ENCODE peak calls at places on chromosomes 5 and 9, in six cellular contexts. K is heart left ventricle, X is left lung, S is fibroblast of pulmonary artery, B is astrocyte of the cerebellum, E is LNCaP clone FGC. C is an unnamed sample.

GRCh38 chr5:136192015-136192525 is 892 bp downstream of the SMIM32 start:
- DNase-seq in X (no peak), S (peak), B (no peak), E (no peak), K (no peak), C (no peak)

GRCh38 chr9:90881648-90882047 is 80.0 kb downstream of the SYK start:
- DNase-seq in E (no peak), S (no peak), B (no peak), K (no peak), X (no peak), C (no peak)

GRCh38 chr5:177357459-177358332 is at the start of gene RGS14:
- DNase-seq in K (no peak), X (peak), S (peak), E (no peak), B (no peak), C (no peak)

GRCh38 chr9:2158111-2158610 is 143.0 kb downstream of the SMARCA2 start:
- DNase-seq in X (peak), E (peak), S (peak), B (peak), K (no peak), C (peak)

GRCh38 chr9:99828054-99828416 is 6.3 kb downstream of the NR4A3 start:
- DNase-seq in E (no peak), K (no peak), X (no peak), S (no peak), B (no peak), C (no peak)

GRCh38 chr5:50766462-50766861 is 100.0 kb downstream of the PARP8 start:
- DNase-seq in E (no peak), B (no peak), S (no peak), K (no peak), X (no peak), C (no peak)

GRCh38 chr5:65190328-65191053 is 291.2 kb downstream of the ADAMTS6 start:
- DNase-seq in B (peak), E (no peak), S (peak), K (no peak), X (no peak), C (peak)

GRCh38 chr5:56360816-56361215 is 127.7 kb upstream of the ANKRD55 start:
- DNase-seq in X (no peak), S (no peak), B (peak), K (no peak), E (no peak), C (no peak)

GRCh38 chr5:135944967-135945560 is 9.7 kb downstream of the LECT2 start:
- DNase-seq in S (peak), K (peak), E (peak), B (peak), X (no peak), C (peak)

GRCh38 chr5:1751026-1751863 is 48.4 kb downstream of the MRPL36 start:
- DNase-seq in K (peak), S (no peak), E (no peak), X (peak), B (no peak), C (no peak)

GRCh38 chr9:106644661-106645060 is 218.3 kb upstream of the ZNF462 start:
- DNase-seq in S (no peak), E (no peak), B (no peak), X (no peak), K (no peak), C (no peak)

GRCh38 chr9:71768388-71769174 is at the start of gene CEMIP2:
- DNase-seq in S (peak), E (peak), B (peak), X (peak), K (peak), C (peak)

GRCh38 chr9:71767421-71768321 is 642 bp downstream of the CEMIP2 start:
- DNase-seq in E (no peak), X (no peak), B (no peak), K (no peak), S (peak), C (peak)

GRCh38 chr9:71764438-71764837 is 3.9 kb downstream of the CEMIP2 start:
- DNase-seq in E (no peak), K (no peak), B (no peak), X (no peak), S (no peak), C (no peak)

GRCh38 chr9:71765693-71766092 is 2.6 kb downstream of the CEMIP2 start:
- DNase-seq in B (no peak), X (no peak), S (peak), K (no peak), E (no peak), C (peak)

GRCh38 chr9:71766663-71767062 is 1.6 kb downstream of the CEMIP2 start:
- DNase-seq in K (no peak), X (no peak), S (no peak), E (no peak), B (no peak), C (no peak)
- H3K4me3 ChIP-seq in K (peak), X (peak), S (peak), E (peak), B (peak), C (peak)

GRCh38 chr5:172838151-172838875 is 4.3 kb downstream of the ERGIC1 start:
- DNase-seq in B (no peak), E (no peak), S (no peak), X (no peak), K (no peak), C (no peak)

GRCh38 chr5:172839669-172840068 is 5.6 kb downstream of the ERGIC1 start:
- DNase-seq in S (no peak), E (peak), B (no peak), X (no peak), K (no peak), C (no peak)

GRCh38 chr5:172840077-172840777 is 6.2 kb downstream of the ERGIC1 start:
- DNase-seq in S (no peak), X (no peak), E (no peak), B (no peak), K (no peak), C (peak)

GRCh38 chr5:172835246-172836030 is 1.4 kb downstream of the ERGIC1 start:
- DNase-seq in K (no peak), S (no peak), E (no peak), B (no peak), X (no peak), C (no peak)

DNA sequence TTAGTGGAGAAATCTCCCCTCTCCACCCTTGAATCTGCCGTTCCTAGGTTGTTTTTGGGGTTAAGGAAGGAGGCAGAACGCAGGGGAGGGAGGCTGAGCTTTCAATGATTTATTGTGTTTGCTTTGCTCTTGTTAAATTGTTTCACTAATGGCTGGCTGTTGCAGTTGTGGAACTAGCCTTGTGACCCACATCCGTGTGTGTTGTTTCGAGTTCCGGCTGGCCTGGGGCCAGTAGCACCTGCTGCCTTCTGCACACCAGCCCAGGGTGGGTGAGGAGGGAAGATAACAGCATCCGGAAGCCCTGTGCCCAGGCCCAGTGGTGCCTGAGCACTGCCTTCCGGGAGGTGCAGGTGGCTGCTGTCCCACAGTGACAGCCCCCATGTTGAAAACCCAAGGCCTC is 3.6 kb downstream of the ERGIC1 start:
- DNase-seq in E (peak), B (no peak), K (no peak), X (peak), S (no peak), C (no peak)
- H3K4me3 ChIP-seq in E (peak), B (no peak), K (no peak), X (peak), S (no peak), C (no peak)

GRCh38 chr5:150447188-150447587 is 2.4 kb downstream of the RPS14 start:
- DNase-seq in B (no peak), S (no peak), E (no peak), X (no peak), K (no peak), C (no peak)
- H3K4me3 ChIP-seq in B (no peak), S (no peak), E (no peak), X (peak), K (no peak), C (no peak)

DNA sequence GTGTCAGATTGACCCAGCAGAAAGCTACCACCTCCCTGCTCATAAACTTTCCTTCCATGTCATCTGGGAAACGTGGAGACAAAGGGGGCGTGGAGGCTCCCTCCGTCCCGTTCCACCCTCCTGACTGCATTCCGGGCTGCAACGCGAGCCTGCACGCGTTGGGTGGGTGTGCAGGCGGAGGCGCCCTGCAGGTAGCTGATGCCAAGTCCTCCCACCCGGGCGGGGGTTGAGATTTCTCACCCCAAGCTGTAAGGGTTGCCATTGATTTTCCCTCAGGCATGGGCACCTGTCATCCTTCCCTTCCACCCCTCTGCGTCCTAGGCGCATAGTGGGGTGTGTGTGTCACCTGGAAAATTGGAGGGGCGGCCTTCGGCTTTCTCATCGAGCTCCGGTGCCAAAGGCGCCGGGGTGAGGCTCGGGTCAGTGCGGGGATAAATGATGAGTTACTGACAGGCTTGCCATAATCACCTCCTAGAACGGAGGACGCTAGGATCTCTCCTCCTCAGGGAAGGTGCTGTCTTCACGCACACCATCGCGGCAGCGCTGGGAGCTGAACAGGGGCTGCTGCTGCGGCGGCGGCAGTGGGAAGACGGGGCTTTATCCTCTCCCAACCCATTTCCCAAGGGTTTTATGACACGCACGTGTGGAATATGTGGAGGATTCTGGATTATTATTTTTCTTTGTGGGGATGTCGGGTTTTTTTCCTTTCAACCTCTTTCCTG is 934 bp downstream of the PLPPR1 start:
- DNase-seq in B (no peak), E (no peak), X (no peak), S (no peak), K (no peak), C (no peak)
- H3K4me3 ChIP-seq in B (peak), E (peak), X (peak), S (peak), K (peak), C (no peak)

DNA sequence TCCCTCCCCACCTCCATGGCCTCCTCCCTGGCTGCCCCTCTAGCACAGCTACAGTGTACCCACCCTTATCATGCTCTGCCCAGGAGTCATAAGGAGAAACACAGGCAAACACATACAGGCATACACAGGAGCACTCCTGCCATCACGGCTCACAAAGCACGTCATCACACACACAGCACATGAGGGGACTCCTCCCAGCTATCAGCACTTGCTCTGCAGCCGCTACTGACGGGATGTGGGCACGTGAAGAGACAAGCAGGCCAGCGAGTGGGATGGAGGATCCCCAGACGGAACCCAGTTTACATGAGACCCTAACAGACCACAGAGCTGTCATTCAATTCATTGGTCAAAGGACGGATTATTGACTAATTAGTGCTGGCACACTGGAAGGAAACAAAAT is 53.7 kb downstream of the SEMA4D start:
- DNase-seq in E (no peak), K (peak), S (no peak), X (no peak), B (no peak), C (no peak)
- H3K4me3 ChIP-seq in E (no peak), K (no peak), S (no peak), X (no peak), B (no peak), C (no peak)

GRCh38 chr5:73302797-73303138 is 129.8 kb downstream of the TMEM174 start:
- DNase-seq in B (no peak), E (no peak), S (no peak), K (no peak), X (no peak), C (no peak)

GRCh38 chr5:73299665-73300435 is 126.9 kb downstream of the TMEM174 start:
- DNase-seq in X (no peak), E (no peak), B (no peak), K (no peak), S (no peak), C (no peak)

GRCh38 chr5:73301208-73302088 is 128.5 kb downstream of the TMEM174 start:
- DNase-seq in S (no peak), K (no peak), B (no peak), E (no peak), X (no peak), C (no peak)

GRCh38 chr5:73299017-73299630 is 126.1 kb downstream of the TMEM174 start:
- DNase-seq in E (no peak), K (no peak), S (no peak), B (no peak), X (no peak), C (no peak)

GRCh38 chr5:73300520-73301207 is 127.7 kb downstream of the TMEM174 start:
- DNase-seq in B (no peak), E (no peak), X (no peak), K (no peak), S (no peak), C (no peak)
- H3K4me3 ChIP-seq in B (no peak), E (no peak), X (no peak), K (no peak), S (no peak), C (no peak)

DNA sequence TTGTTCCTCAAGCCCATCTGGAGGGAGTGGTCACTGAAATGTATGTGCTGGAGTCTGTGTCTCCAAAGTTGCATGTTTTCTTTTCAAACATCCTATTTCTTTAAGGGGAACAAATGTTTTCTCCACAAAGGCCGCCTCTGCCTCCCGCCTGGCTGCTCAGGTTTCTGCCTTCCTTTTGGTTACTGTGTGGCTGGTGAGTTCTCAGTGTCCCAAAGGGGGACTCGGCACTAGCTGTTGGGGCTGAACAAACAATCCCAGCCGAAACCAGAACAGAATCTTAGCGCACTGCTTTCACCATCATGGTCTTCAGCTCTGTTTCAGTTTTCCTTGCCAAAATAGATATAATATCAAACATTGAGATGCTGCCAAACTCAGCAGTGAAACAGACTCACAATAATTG is 211.5 kb upstream of the FBN2 start:
- DNase-seq in S (peak), X (no peak), E (no peak), B (no peak), K (no peak), C (no peak)
- H3K4me3 ChIP-seq in S (no peak), X (no peak), E (no peak), B (no peak), K (no peak), C (no peak)

DNA sequence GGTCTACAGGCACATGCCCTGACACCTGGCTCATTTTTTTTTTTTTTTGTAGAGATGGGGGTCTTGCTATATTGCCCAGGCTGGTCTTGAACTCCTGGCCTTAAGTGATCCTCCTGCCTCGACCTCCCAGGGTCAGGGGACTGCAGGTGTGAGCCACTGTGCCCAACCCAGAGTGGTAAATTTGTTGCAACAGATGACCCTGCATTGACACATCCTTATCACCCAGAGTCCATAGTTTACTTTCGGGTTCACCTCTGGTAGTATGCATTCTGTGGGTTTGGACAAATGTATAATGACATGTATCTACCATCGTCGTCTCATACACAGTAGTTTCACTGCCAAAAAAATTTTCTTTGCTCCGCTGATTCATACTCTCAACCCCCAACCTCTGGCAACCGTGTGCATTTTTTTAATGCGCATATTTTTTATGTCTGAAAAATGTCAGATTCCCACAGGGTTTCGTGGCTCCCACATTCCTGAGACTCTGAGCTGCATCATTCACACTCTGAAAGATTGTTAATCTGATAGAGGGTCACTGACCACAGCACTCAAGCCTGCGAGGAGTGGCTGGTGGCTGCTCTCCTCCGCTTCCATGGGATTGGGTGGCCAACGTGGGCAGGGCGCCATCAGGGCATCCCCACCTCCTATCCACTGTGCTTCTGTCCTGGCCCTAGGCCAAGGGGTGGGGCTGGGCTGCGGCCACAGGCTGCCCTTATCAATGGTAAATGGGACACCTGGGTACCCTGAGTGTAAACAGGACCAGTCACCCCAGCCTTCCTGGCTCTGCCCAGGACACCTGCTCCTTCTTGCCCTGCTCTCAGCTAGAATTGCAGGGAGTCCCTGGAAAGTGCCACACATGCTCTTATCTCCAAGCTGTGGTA is 9.6 kb downstream of the NDST1 start:
- DNase-seq in E (no peak), B (peak), X (peak), K (peak), S (peak), C (peak)
- H3K4me3 ChIP-seq in E (no peak), B (no peak), X (no peak), K (no peak), S (no peak), C (no peak)

GRCh38 chr9:72145093-72145492 is 4.1 kb upstream of the GDA start:
- DNase-seq in S (no peak), K (no peak), X (no peak), E (no peak), B (no peak), C (no peak)
- H3K4me3 ChIP-seq in S (no peak), K (no peak), X (no peak), E (no peak), B (no peak), C (no peak)

GRCh38 chr5:141650851-141651727 is at the start of gene FCHSD1:
- DNase-seq in E (no peak), X (peak), K (peak), S (peak), B (peak), C (peak)

GRCh38 chr5:141651728-141652105 is 499 bp upstream of the FCHSD1 start:
- DNase-seq in E (no peak), X (no peak), K (no peak), B (no peak), S (no peak), C (no peak)

GRCh38 chr5:141649056-141649688 is 2.0 kb downstream of the FCHSD1 start:
- DNase-seq in X (no peak), S (no peak), K (no peak), B (no peak), E (no peak), C (no peak)

GRCh38 chr5:141647851-141648250 is 3.4 kb downstream of the FCHSD1 start:
- DNase-seq in S (no peak), E (no peak), X (no peak), K (no peak), B (no peak), C (no peak)

DNA sequence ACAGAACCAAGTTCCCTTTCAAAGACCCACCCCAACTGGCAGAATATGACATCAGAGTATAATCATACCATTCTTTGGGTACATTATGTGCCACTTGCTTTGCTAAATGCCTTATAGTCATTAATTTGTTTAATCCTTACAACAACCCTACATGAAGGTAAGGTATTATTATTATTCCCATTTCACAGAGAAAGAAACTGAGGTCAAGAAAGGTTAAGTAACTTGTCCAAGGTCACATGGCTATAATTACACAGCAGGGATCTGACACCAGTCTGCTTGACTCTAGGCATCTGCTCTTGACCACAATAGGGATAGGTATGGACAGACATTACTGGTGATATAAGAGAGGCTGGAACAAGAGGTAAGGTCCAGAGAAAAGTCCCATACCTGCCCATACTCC is 1.2 kb downstream of the FCHSD1 start:
- DNase-seq in S (no peak), K (no peak), X (no peak), B (no peak), E (no peak), C (no peak)
- H3K4me3 ChIP-seq in S (no peak), K (no peak), X (no peak), B (no peak), E (no peak), C (no peak)

C was measured in fibroblast of the aortic adventitia.